ENCODE peak calls at places on chromosome 11, in ten cellular contexts. N is IMR-90, P is heart right ventricle, G is SK-N-SH, E is PC-3, I is adrenal gland, L is colonic mucosa, S is fibroblast of lung, U is endothelial cell of umbilical vein, F is upper lobe of right lung. Y is an unnamed sample.

GRCh38 chr11:19345848-19346681 is 105.3 kb upstream of the E2F8 start:
- DNase-seq in N (no peak), P (peak; percentile 26), G (peak; percentile 84), E (no peak), I (no peak), L (no peak), S (peak; percentile 23), U (peak; percentile 65), F (no peak), Y (no peak)

GRCh38 chr11:83456075-83456474 is 169.9 kb upstream of the CCDC90B start:
- DNase-seq in N (no peak), P (no peak), G (no peak), E (no peak), I (peak; percentile 26), L (no peak), S (no peak), U (no peak), F (no peak), Y (no peak)

GRCh38 chr11:35927067-35927466 is 16.8 kb upstream of the LDLRAD3 start:
- DNase-seq in N (no peak), P (no peak), G (peak; percentile 62), E (no peak), I (no peak), L (no peak), S (no peak), U (no peak), F (no peak), Y (no peak)

GRCh38 chr11:78415338-78415737 is 2.3 kb downstream of the GAB2 start:
- DNase-seq in N (no peak), P (no peak), G (no peak), E (no peak), I (no peak), L (no peak), S (no peak), U (peak; percentile 22), F (no peak), Y (no peak)

GRCh38 chr11:128437137-128437536 is 150.2 kb downstream of the ETS1 start:
- DNase-seq in N (peak; percentile 79), P (no peak), G (no peak), E (no peak), I (no peak), L (no peak), S (peak; percentile 37), U (peak; percentile 82), F (no peak), Y (no peak)

GRCh38 chr11:128415539-128415938 is 171.8 kb downstream of the ETS1 start:
- DNase-seq in N (peak; percentile 84), P (no peak), G (no peak), E (no peak), I (no peak), L (no peak), S (no peak), U (peak; percentile 35), F (no peak), Y (no peak)

GRCh38 chr11:110772863-110773262 is 60.6 kb upstream of the ARHGAP20 start:
- DNase-seq in N (no peak), P (no peak), G (no peak), E (peak; percentile 9), I (no peak), L (no peak), S (no peak), U (no peak), F (no peak), Y (no peak)

GRCh38 chr11:61480261-61480660 is 28.3 kb upstream of the LRRC10B start:
- DNase-seq in N (no peak), P (no peak), G (no peak), E (no peak), I (no peak), L (no peak), S (no peak), U (no peak), F (no peak), Y (no peak)

GRCh38 chr11:12529041-12529440 is 145.2 kb upstream of the TEAD1 start:
- DNase-seq in N (no peak), P (no peak), G (no peak), E (no peak), I (no peak), L (no peak), S (no peak), U (no peak), F (no peak), Y (no peak)

GRCh38 chr11:1934326-1935155 is 12.6 kb upstream of the MRPL23 start:
- DNase-seq in N (no peak), P (no peak), G (no peak), E (no peak), I (no peak), L (no peak), S (no peak), U (no peak), F (no peak), Y (no peak)

GRCh38 chr11:128346808-128347207 is 240.6 kb downstream of the ETS1 start:
- DNase-seq in N (peak; percentile 74), P (no peak), G (no peak), E (peak; percentile 91), I (peak; percentile 38), L (no peak), S (peak; percentile 46), U (peak; percentile 38), F (no peak), Y (no peak)

GRCh38 chr11:127345819-127346459 is 345.4 kb upstream of the KIRREL3 start:
- DNase-seq in N (peak; percentile 33), P (peak; percentile 14), G (peak; percentile 66), E (peak; percentile 64), I (peak; percentile 34), L (no peak), S (peak; percentile 16), U (no peak), F (no peak), Y (no peak)

GRCh38 chr11:12390687-12391110 is 13.3 kb downstream of the PARVA start:
- DNase-seq in N (no peak), P (no peak), G (no peak), E (no peak), I (no peak), L (no peak), S (no peak), U (no peak), F (no peak), Y (no peak)

GRCh38 chr11:64607381-64608259 is 16.6 kb downstream of the SLC22A12 start:
- DNase-seq in N (peak; percentile 5), P (peak; percentile 28), G (no peak), E (peak; percentile 33), I (no peak), L (peak; percentile 24), S (peak; percentile 5), U (no peak), F (no peak), Y (no peak)

GRCh38 chr11:64675417-64676252 is 47.4 kb downstream of the NRXN2 start:
- DNase-seq in N (peak; percentile 82), P (peak; percentile 80), G (peak; percentile 59), E (peak; percentile 44), I (peak; percentile 91), L (peak; percentile 29), S (peak; percentile 79), U (no peak), F (no peak), Y (no peak)

GRCh38 chr11:12329797-12330196 is 47.6 kb upstream of the PARVA start:
- DNase-seq in N (no peak), P (no peak), G (no peak), E (no peak), I (no peak), L (no peak), S (no peak), U (no peak), F (no peak), Y (peak; percentile 19)

GRCh38 chr11:95592455-95592854 is 197.1 kb downstream of the FAM76B start:
- DNase-seq in N (peak; percentile 23), P (no peak), G (no peak), E (no peak), I (no peak), L (no peak), S (peak; percentile 79), U (no peak), F (no peak), Y (no peak)

GRCh38 chr11:47858169-47858543 is 10.0 kb upstream of the NUP160 start:
- DNase-seq in N (peak; percentile 72), P (no peak), G (no peak), E (peak; percentile 61), I (no peak), L (no peak), S (peak; percentile 83), U (peak; percentile 57), F (no peak), Y (peak; percentile 43)

GRCh38 chr11:118996926-118997626 is 862 bp upstream of the CENATAC start:
- DNase-seq in N (peak; percentile 44), P (no peak), G (peak; percentile 66), E (peak; percentile 31), I (no peak), L (no peak), S (no peak), U (peak; percentile 22), F (no peak), Y (no peak)
- TF ChIP-seq CTCF in N (peak; percentile 27), P (no peak), G (peak; percentile 47), E (peak; percentile 23), I (peak; percentile 16), L (no peak), S (peak; percentile 13), U (peak; percentile 16), F (peak; percentile 11), Y (peak; percentile 22)

DNA sequence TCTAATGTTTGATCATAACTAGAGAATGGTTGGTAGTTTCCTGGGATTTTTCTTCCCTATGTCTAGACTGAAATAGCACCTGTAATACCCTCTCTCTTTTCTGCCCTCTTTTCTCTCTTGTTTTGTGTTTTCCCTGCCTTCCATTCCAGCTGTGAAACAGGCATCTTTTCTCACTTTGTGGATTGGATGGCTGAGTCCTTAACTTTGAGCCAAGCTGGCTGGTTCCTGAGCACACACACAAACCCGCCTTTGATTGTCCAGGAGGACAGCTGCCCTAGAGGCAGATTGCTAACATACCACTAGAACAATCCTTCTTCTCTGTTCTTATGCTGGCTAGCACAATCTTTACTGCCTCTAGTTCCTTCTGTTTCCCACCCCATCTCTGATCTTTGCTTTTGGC is 17.7 kb downstream of the CTNND1 start:
- DNase-seq in N (peak; percentile 63), P (no peak), G (no peak), E (peak; percentile 82), I (peak; percentile 50), L (no peak), S (no peak), U (peak; percentile 71), F (no peak), Y (no peak)
- H3K4me3 ChIP-seq in N (no peak overlapping the region), P (no peak overlapping the region), G (no peak overlapping the region), E (peak overlapping the region; percentile 60), I (no peak overlapping the region), L (no peak overlapping the region), S (no peak overlapping the region), U (no peak overlapping the region), F (peak overlapping the region; percentile 14), Y (no peak overlapping the region)

GRCh38 chr11:125146232-125146631 is 18.3 kb upstream of the PKNOX2 start:
- DNase-seq in N (no peak), P (no peak), G (no peak), E (no peak), I (no peak), L (no peak), S (no peak), U (no peak), F (no peak), Y (no peak)
- H3K27me3 ChIP-seq in N (peaks cover 11% of the 10 kb centered on the region), P (peaks cover 17% of the 10 kb centered on the region), G (peaks cover under 1% of the 10 kb centered on the region), E (peaks cover 54% of the 10 kb centered on the region), I (no peaks in the 10 kb centered on the region), L (no peaks in the 10 kb centered on the region), S (peaks cover 6% of the 10 kb centered on the region), U (peaks cover 10% of the 10 kb centered on the region), F (peaks cover 5% of the 10 kb centered on the region), Y (peaks cover 11% of the 10 kb centered on the region)

DNA sequence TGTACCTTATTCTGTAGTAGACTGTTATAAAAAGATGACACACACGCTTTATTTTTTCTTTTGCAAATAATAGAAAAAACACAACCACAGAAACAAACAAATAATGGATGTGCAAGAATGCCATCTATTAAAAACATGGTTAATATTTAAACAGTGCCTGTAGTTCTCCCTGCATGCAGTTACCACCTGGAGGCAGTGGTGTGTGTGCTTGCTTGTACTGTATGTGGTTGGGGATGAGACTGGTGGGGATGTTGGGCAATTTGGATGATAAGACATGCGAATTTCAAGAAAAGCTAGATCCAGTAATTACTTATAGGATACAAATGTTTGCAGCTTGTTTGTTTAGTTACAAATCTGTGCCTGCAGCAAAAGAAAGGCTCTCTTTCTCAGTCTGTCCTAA is 3.6 kb downstream of the C11orf87 start:
- DNase-seq in N (no peak), P (no peak), G (peak; percentile 29), E (no peak), I (no peak), L (no peak), S (no peak), U (no peak), F (no peak), Y (no peak)
- TF ChIP-seq CTCF in N (no peak), P (no peak), G (no peak), E (no peak), I (no peak), L (no peak), S (no peak), U (no peak), F (no peak), Y (no peak)

Y was measured in BJ.